ENCODE peak calls at places on chromosomes 7 and 10, in five cellular contexts. W, U, X, O and N are unnamed samples. For H3K27me3, the result is how much of the 10 kb centered on the place peaks cover.

GRCh38 chr10:73771722-73772279 is 10.0 kb upstream of the CHCHD1 start:
- DNase-seq in W (peak), U (peak), X (peak), O (peak), N (peak)

GRCh38 chr10:112834661-112835060 is 115.4 kb upstream of the TCF7L2 start:
- DNase-seq in W (no peak), U (no peak), X (no peak), O (no peak), N (no peak)

GRCh38 chr10:8069108-8069507 is 14.6 kb downstream of the GATA3 start:
- DNase-seq in W (no peak), U (no peak), X (no peak), O (no peak), N (no peak)

GRCh38 chr7:16585540-16585939 is 58.9 kb downstream of the LRRC72 start:
- DNase-seq in W (no peak), U (no peak), X (no peak), O (no peak), N (no peak)

GRCh38 chr7:4265676-4266075 is 416.4 kb upstream of the FOXK1 start:
- DNase-seq in W (peak), U (no peak), X (no peak), O (no peak), N (no peak)

GRCh38 chr7:20021834-20022233 is 195.3 kb downstream of the MACC1 start:
- DNase-seq in W (no peak), U (no peak), X (no peak), O (peak), N (no peak)

GRCh38 chr7:41333506-41333905 is 369.4 kb downstream of the INHBA start:
- DNase-seq in W (no peak), U (no peak), X (no peak), O (no peak), N (no peak)

GRCh38 chr10:94677691-94678090 is 5.8 kb upstream of the CYP2C18 start:
- DNase-seq in W (no peak), U (no peak), X (peak), O (no peak), N (peak)

GRCh38 chr7:44102846-44103565 is 1.1 kb upstream of the AEBP1 start:
- DNase-seq in W (no peak), U (no peak), X (no peak), O (no peak), N (no peak)

GRCh38 chr10:104077282-104078151 is 8.2 kb downstream of the COL17A1 start:
- DNase-seq in W (no peak), U (no peak), X (no peak), O (no peak), N (no peak)

GRCh38 chr7:138838166-138838565 is 40.2 kb upstream of the ATP6V0A4 start:
- DNase-seq in W (no peak), U (no peak), X (no peak), O (no peak), N (no peak)

GRCh38 chr7:149562602-149563001 is 65.0 kb upstream of the ZNF746 start:
- DNase-seq in W (no peak), U (no peak), X (no peak), O (no peak), N (no peak)

DNA sequence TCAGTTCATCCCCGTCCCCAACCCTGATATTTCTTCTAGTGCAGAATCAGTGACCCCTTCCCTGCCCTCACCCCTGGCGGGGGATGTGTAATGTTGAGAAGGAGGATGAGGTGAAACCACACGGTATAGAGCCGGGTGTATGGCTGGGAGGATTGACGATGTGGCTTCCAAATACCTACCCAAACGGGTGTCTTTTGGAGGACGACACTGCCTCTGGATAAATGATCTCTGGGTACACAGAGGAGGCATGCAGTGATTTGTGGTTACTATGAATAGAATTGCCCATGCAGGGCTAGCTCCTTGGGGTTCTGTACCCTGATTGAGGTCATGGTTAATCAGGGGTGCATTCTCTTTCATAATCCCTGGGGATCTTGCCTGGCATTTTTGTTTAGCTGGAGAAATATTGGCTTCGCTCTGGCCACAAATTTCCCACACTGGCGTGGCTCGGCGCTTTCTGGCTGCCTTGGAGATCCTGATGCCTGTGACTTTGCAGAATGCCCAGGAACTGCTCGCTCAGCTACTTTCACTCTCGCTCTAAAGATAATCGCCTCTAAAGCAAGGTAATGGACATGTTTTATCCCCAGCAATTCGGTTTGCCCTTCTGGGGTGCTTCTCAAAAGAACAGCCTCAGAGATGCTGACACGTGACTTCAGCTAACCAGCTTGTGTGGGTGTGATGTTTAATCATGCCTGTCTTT is 89.3 kb downstream of the RBM20 start:
- DNase-seq in W (no peak), U (no peak), X (no peak), O (peak), N (no peak)
- H3K4me3 ChIP-seq in W (no peak), U (no peak), X (peak), O (peak), N (no peak)

DNA sequence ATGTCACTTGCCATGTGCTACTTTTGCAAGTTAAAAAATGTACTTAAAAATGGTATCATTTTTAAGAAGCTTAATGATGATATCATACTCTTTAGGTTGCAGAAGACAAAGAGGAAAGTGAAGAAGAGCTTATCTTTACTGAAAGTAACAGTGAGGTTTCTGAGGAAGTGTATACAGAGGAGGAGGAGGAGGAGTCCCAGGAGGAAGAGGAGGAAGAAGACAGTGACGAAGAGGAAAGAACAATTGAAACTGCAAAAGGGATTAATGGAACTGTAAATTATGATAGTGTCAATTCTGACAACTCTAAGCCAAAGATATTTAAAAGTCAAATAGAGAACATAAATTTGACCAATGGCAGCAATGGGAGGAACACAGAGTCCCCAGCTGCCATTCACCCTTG is 6.1 kb downstream of the LMOD2 start:
- DNase-seq in W (no peak), U (no peak), X (no peak), O (no peak), N (no peak)
- H3K27me3 ChIP-seq in W (under half), U (under half), X (under half), O (under half), N (under half)

DNA sequence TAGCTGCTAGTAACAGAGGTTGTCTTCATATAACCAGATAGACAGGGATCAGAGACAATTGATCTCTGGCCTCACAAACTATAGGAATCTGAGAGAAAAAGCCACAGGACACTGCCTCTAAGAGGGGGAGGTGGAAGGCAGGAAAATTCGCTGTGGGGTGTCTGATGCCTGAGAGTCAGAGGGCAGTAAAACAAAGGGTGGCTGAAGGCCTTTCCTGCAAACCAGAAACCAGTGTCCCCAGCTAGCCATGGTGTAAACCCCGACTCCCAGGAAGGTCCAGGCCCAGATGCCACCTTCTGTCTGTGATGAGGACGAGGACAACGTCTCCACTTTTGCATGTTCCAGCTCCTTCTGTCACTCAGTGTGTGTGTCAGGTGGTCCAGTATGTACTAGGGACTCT is 215.1 kb downstream of the ADARB2 start:
- DNase-seq in W (no peak), U (no peak), X (no peak), O (no peak), N (no peak)
- H3K4me3 ChIP-seq in W (no peak), U (no peak), X (no peak), O (no peak), N (no peak)

GRCh38 chr7:155431711-155432110 is 26.2 kb upstream of the EN2 start:
- DNase-seq in W (no peak), U (no peak), X (no peak), O (no peak), N (no peak)
- H3K27me3 ChIP-seq in W (under half), U (under half), X (half or more), O (half or more), N (under half)

GRCh38 chr10:133334495-133335237 is 2.0 kb downstream of the CALY start:
- DNase-seq in W (no peak), U (peak), X (no peak), O (no peak), N (no peak)
- H3K4me3 ChIP-seq in W (peak), U (peak), X (peak), O (no peak), N (no peak)

GRCh38 chr10:93565421-93565820 is 1.0 kb upstream of the FFAR4 start:
- DNase-seq in W (no peak), U (no peak), X (no peak), O (no peak), N (no peak)
- H3K27me3 ChIP-seq in W (under half), U (under half), X (half or more), O (under half), N (half or more)

GRCh38 chr10:86310702-86311101 is 55.9 kb downstream of the GRID1 start:
- DNase-seq in W (no peak), U (no peak), X (no peak), O (no peak), N (no peak)

GRCh38 chr10:86311176-86311575 is 55.4 kb downstream of the GRID1 start:
- DNase-seq in W (no peak), U (no peak), X (no peak), O (no peak), N (no peak)

GRCh38 chr10:86308056-86308455 is 58.5 kb downstream of the GRID1 start:
- DNase-seq in W (no peak), U (no peak), X (no peak), O (no peak), N (no peak)

GRCh38 chr10:86311900-86312299 is 54.7 kb downstream of the GRID1 start:
- DNase-seq in W (no peak), U (no peak), X (no peak), O (no peak), N (no peak)

GRCh38 chr10:86310291-86310690 is 56.3 kb downstream of the GRID1 start:
- DNase-seq in W (no peak), U (no peak), X (no peak), O (no peak), N (no peak)
- H3K4me3 ChIP-seq in W (no peak), U (no peak), X (no peak), O (no peak), N (no peak)

DNA sequence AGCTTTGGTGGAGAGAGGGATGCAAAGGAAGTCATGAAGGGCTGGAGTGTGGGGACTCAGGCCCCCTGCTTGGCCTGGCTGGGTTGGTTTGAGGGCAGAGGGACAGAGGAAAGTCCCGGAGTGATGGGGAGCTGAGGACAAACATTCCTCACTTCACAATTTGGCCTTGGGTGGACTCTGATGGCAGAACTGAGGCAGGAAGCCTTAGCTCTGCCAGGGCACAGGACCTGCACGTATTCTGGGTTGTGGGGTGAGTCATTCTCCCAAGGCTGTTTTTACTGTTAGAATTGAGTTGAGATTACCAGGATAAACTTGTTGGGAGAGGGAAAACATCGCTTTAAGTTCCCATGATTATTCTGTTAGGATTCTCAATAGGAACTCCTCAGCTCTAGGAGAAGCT is 2.6 kb downstream of the GOLGA7B start:
- DNase-seq in W (no peak), U (no peak), X (no peak), O (no peak), N (no peak)
- H3K27me3 ChIP-seq in W (under half), U (under half), X (half or more), O (under half), N (half or more)

DNA sequence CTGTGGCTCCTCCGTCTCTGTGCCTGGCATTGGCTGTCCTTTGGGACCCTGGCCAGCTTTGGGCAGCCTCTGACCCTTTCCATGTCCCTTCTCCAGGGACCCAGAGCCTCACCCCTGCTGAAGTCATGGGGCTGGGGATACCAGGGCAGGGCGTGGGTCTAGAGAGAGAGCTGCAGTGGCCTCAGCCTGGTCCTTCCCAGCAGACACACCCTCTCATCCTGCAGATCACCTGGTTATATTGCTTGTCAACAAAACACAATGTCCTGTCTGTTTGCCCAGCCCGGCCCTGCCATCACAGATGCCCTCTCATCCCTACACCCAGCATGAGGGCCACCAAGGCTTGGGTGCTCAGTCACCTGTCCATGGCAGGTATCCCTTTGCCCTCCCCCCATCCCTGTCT is 1.8 kb downstream of the MUC17 start:
- DNase-seq in W (no peak), U (no peak), X (no peak), O (no peak), N (peak)
- H3K4me3 ChIP-seq in W (no peak), U (no peak), X (no peak), O (no peak), N (no peak)

GRCh38 chr7:23598321-23598720 is 1.1 kb downstream of the CCDC126 start:
- DNase-seq in W (no peak), U (no peak), X (no peak), O (no peak), N (no peak)

GRCh38 chr7:23600251-23600650 is 3.1 kb downstream of the CCDC126 start:
- DNase-seq in W (no peak), U (no peak), X (no peak), O (no peak), N (no peak)

GRCh38 chr7:23603632-23604295 is 6.6 kb downstream of the CCDC126 start:
- DNase-seq in W (no peak), U (no peak), X (no peak), O (no peak), N (no peak)

GRCh38 chr7:23607130-23607529 is 9.9 kb downstream of the CCDC126 start:
- DNase-seq in W (no peak), U (no peak), X (no peak), O (no peak), N (no peak)

DNA sequence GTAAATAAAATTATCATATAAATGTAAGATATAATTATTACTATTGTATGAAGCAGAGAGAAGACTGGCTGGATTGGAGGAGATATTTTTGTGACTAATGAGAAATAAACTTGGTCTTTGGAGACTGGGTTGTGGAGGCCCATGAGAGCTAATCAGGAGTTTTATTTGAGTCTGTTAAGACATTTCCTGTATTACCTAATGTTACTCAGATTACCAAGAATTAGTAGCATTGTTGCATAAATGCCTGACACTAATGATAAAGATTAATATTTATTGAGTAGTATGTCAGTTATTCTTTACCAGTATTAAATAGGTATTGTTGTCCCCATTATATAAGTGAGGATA is 7.1 kb downstream of the CCDC126 start:
- DNase-seq in W (no peak), U (no peak), X (no peak), O (no peak), N (no peak)
- H3K27me3 ChIP-seq in W (under half), U (under half), X (under half), O (under half), N (under half)